ENCODE peak calls at places on chromosome 3, in five cellular contexts. Z is heart right ventricle, F is SJSA1, Q is AG04450, U is cardiac muscle cell. D is an unnamed sample.
A peak's percentile ranks its signal among the peaks of the same experiment; 100 is the strongest.

GRCh38 chr3:17141699-17142098 is 256.9 kb downstream of the PLCL2 start:
- DNase-seq in F (no peak), Q (no peak), U (no peak), Z (no peak), D (no peak)

GRCh38 chr3:183808355-183808754 is 17.0 kb downstream of the MAP6D1 start:
- DNase-seq in F (no peak), U (no peak), Z (no peak), Q (no peak), D (no peak)

GRCh38 chr3:72334681-72335457 is 513.4 kb downstream of the SHQ1 start:
- DNase-seq in F (no peak), Z (no peak), Q (no peak), U (no peak), D (no peak)

GRCh38 chr3:49869525-49870126 is at the start of gene CAMKV:
- DNase-seq in F (no peak), Z (no peak), U (no peak), Q (no peak), D (peak; percentile 11)

GRCh38 chr3:188507244-188507720 is 353.3 kb downstream of the LPP start:
- DNase-seq in Q (peak; percentile 87), U (peak; percentile 95), Z (no peak), F (peak; percentile 72), D (peak; percentile 92)

GRCh38 chr3:42557849-42558248 is 23.9 kb downstream of the SEC22C start:
- DNase-seq in U (no peak), F (no peak), Q (no peak), Z (no peak), D (no peak)

GRCh38 chr3:70992131-70992530 is 591.4 kb downstream of the FOXP1 start:
- DNase-seq in Z (no peak), Q (no peak), F (no peak), U (no peak), D (no peak)

GRCh38 chr3:4504340-4505261 is 11.5 kb downstream of the ITPR1 start:
- DNase-seq in Z (no peak), Q (no peak), U (peak; percentile 30), F (no peak), D (no peak)

GRCh38 chr3:50388021-50388719 is 28.8 kb upstream of the TMEM115 start:
- DNase-seq in F (no peak), Z (no peak), U (no peak), Q (no peak), D (peak; percentile 19)

GRCh38 chr3:191357909-191358308 is 27.6 kb upstream of the UTS2B start:
- DNase-seq in Q (no peak), F (no peak), U (no peak), Z (no peak), D (no peak)

GRCh38 chr3:24498391-24498790 is 3.7 kb upstream of the THRB start:
- DNase-seq in Z (no peak), U (no peak), Q (no peak), F (no peak), D (no peak)

GRCh38 chr3:65576942-65577341 is 461.8 kb downstream of the MAGI1 start:
- DNase-seq in F (no peak), Z (no peak), Q (peak; percentile 4), U (no peak), D (peak; percentile 71)

GRCh38 chr3:193095366-193095765 is 145.7 kb upstream of the PLAAT1 start:
- DNase-seq in Z (no peak), U (no peak), F (no peak), Q (no peak), D (no peak)

GRCh38 chr3:170033489-170033888 is 4.3 kb upstream of the GPR160 start:
- DNase-seq in U (no peak), Q (no peak), Z (no peak), F (no peak), D (no peak)

GRCh38 chr3:104908761-104909160 is 457.9 kb upstream of the ALCAM start:
- DNase-seq in Q (no peak), Z (no peak), U (no peak), F (no peak), D (no peak)

GRCh38 chr3:4904801-4905695 is 74.2 kb upstream of the BHLHE40 start:
- DNase-seq in U (peak; percentile 57), F (no peak), Q (no peak), Z (no peak), D (peak; percentile 88)

GRCh38 chr3:49654955-49655556 is 19.1 kb upstream of the APEH start:
- DNase-seq in F (no peak), U (no peak), Q (no peak), Z (no peak), D (no peak)

GRCh38 chr3:159994182-159994581 is 5.5 kb downstream of the IL12A start:
- DNase-seq in U (no peak), Q (no peak), Z (no peak), F (no peak), D (no peak)

GRCh38 chr3:164851905-164852304 is 226.4 kb downstream of the SI start:
- DNase-seq in U (no peak), F (no peak), Z (no peak), Q (no peak), D (no peak)

GRCh38 chr3:100075731-100076543 is 38.4 kb downstream of the FILIP1L start:
- DNase-seq in F (no peak), U (no peak), Z (no peak), Q (no peak), D (no peak)

GRCh38 chr3:52490938-52491526 is 4.1 kb upstream of the STAB1 start:
- DNase-seq in U (peak; percentile 86), Z (peak; percentile 56), F (no peak), Q (no peak), D (no peak)

GRCh38 chr3:123638936-123639680 is 54.3 kb upstream of the HACD2 start:
- DNase-seq in Z (no peak), Q (no peak), U (no peak), F (no peak), D (no peak)

GRCh38 chr3:87173071-87173470 is 54.0 kb upstream of the CHMP2B start:
- DNase-seq in Z (no peak), F (no peak), U (peak; percentile 19), Q (no peak), D (peak; percentile 30)

GRCh38 chr3:194367992-194368841 is 1.3 kb downstream of the LRRC15 start:
- DNase-seq in Z (no peak), U (peak; percentile 27), Q (no peak), F (no peak), D (peak; percentile 85)

GRCh38 chr3:197889204-197889930 is 60.6 kb upstream of the RPL35A start:
- DNase-seq in Z (no peak), Q (no peak), U (no peak), F (no peak), D (no peak)

GRCh38 chr3:138187296-138188012 is at the start of gene ARMC8:
- DNase-seq in F (peak; percentile 54), U (no peak), Q (no peak), Z (peak; percentile 58), D (peak; percentile 75)

GRCh38 chr3:136239094-136239493 is 11.0 kb upstream of the PCCB start:
- DNase-seq in U (no peak), Z (no peak), F (no peak), Q (no peak), D (peak; percentile 2)

DNA sequence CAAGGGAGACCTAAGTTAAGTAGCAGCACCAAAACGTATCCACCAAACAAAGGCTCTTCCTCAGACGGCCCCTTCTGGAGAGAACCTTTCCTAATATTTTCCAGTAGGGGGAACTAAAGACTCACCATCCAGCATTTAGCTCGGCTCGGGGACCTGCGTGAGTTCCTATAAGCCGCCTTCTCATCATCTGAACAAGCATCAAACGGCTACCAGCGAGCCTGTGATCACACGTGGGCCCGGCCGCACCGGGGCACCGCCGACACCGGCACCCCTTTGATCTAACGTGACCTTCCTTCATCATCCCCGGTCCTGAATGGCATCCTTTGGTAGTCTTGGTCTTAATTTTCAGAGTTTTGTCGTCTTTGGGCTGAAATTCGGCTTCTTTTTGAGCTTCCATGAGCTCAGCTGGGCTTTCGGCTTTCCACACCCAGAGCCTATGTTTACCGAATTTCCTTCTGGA is 1.4 kb upstream of the ROBO2 start:
- DNase-seq in Q (peak; percentile 70), F (peak; percentile 49), Z (peak; percentile 38), U (peak; percentile 89), D (peak; percentile 97)
- H3K27me3 ChIP-seq in Q (peaks cover 8% of the 10 kb centered on the region), F (peaks cover 26% of the 10 kb centered on the region), Z (peaks cover 49% of the 10 kb centered on the region), U (peaks cover 15% of the 10 kb centered on the region), D (peaks cover 37% of the 10 kb centered on the region)

GRCh38 chr3:13021934-13022265 is 51.3 kb downstream of the IQSEC1 start:
- DNase-seq in U (no peak), Z (no peak), Q (no peak), F (no peak), D (no peak)
- H3K4me3 ChIP-seq in U (no peak overlapping the region), Z (peak overlapping the region; percentile 2), Q (peak overlapping the region; percentile 49), F (no peak overlapping the region), D (no peak overlapping the region)

DNA sequence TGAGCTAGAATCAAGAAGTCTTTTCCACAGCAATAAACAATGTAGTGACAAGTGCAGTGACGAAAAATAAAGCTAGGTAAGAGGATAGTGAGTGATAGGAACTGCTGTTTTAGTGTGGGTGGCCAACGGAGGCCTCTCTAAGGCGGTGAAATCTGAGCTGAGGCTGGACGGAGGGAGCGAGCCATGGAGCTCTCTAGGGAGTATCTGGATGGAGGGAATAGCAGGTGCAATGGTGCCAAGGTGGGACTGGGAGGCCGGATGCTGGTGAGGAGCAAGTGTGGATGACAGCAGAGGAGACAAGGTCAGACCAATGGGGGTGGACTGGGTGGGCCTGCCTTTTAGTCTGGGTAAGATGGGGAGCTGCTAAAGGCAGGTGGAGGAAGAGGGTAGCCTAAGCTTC is 26.6 kb upstream of the TRH start:
- DNase-seq in U (no peak), F (no peak), Q (no peak), Z (no peak), D (no peak)
- H3K27me3 ChIP-seq in U (no peaks in the 10 kb centered on the region), F (peaks cover 3% of the 10 kb centered on the region), Q (peaks cover 37% of the 10 kb centered on the region), Z (no peaks in the 10 kb centered on the region), D (peaks cover 59% of the 10 kb centered on the region)

DNA sequence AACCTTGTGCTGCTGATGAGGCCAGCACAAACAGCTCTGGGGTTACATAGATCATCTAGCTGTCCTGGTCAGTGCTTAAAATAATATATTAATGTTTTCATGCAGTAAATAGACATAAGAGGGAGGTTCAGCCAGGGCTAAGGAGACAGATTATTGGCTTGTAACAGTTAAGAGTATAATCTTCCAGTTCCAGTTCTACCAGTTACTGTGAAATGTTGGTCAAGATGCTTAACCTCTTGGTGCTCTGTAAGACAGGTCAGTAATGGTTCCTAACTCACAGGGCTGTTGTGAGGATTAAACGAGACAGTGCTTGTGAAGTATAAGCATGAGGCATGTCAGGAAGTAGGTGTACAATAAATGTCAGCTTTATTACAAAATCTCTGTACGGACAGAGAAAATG is 201.1 kb upstream of the FEZF2 start:
- DNase-seq in Q (no peak), Z (no peak), U (no peak), F (no peak), D (no peak)
- H3K4me3 ChIP-seq in Q (no peak overlapping the region), Z (no peak overlapping the region), U (no peak overlapping the region), F (no peak overlapping the region), D (no peak overlapping the region)

D was measured in adipocyte.